ENCODE peak calls at places on chromosomes 5 and 9, in five cellular contexts. S is H9; V is naive thymus-derived CD4-positive, alpha-beta T cell; N is suprapubic skin; J is stomach. B is an unnamed sample.

GRCh38 chr9:81804306-81804705 is 115.0 kb upstream of the TLE1 start:
- DNase-seq in V (no peak), N (no peak), J (no peak), S (no peak), B (no peak)

GRCh38 chr5:143023447-143024096 is 253.4 kb downstream of the ARHGAP26 start:
- DNase-seq in V (no peak), J (peak; percentile 28), S (no peak), N (no peak), B (no peak)

GRCh38 chr9:6680797-6681146 is 35.2 kb upstream of the GLDC start:
- DNase-seq in J (peak; percentile 63), V (no peak), N (peak; percentile 90), S (no peak), B (peak; percentile 79)

GRCh38 chr9:27359763-27360162 is 62.8 kb upstream of the EQTN start:
- DNase-seq in N (no peak), J (no peak), V (no peak), S (no peak), B (no peak)

GRCh38 chr9:96006961-96007360 is 131.5 kb downstream of the ERCC6L2 start:
- DNase-seq in J (no peak), N (no peak), V (no peak), S (no peak), B (no peak)

GRCh38 chr5:71830626-71831539 is 111.8 kb downstream of the CARTPT start:
- DNase-seq in V (no peak), N (no peak), J (peak; percentile 69), S (no peak), B (no peak)

GRCh38 chr9:19231126-19232035 is 888 bp downstream of the DENND4C start:
- DNase-seq in N (peak; percentile 82), S (no peak), V (no peak), J (peak; percentile 26), B (no peak)

GRCh38 chr5:174003795-174004194 is 14.8 kb downstream of the C5orf47 start:
- DNase-seq in V (no peak), J (no peak), N (no peak), S (no peak), B (no peak)

GRCh38 chr9:89426389-89426961 is 71.4 kb downstream of the SEMA4D start:
- DNase-seq in S (no peak), N (no peak), J (no peak), V (no peak), B (no peak)

GRCh38 chr9:30382271-30382670 is 2002.2 kb upstream of the ACO1 start:
- DNase-seq in V (no peak), J (no peak), S (no peak), N (no peak), B (no peak)

GRCh38 chr5:143350790-143351603 is 52.5 kb downstream of the NR3C1 start:
- DNase-seq in N (no peak), V (no peak), S (no peak), J (no peak), B (no peak)

GRCh38 chr9:107325842-107326241 is 42.8 kb downstream of the RAD23B start:
- DNase-seq in N (no peak), V (no peak), J (no peak), S (no peak), B (no peak)

GRCh38 chr5:35457912-35458823 is 159.5 kb upstream of the SPEF2 start:
- DNase-seq in N (no peak), S (no peak), V (no peak), J (no peak), B (no peak)

GRCh38 chr9:131448818-131449217 is 53.9 kb upstream of the POMT1 start:
- DNase-seq in V (no peak), S (no peak), J (no peak), N (no peak), B (no peak)

GRCh38 chr9:84371737-84372136 is 31.2 kb upstream of the SLC28A3 start:
- DNase-seq in S (no peak), V (no peak), J (no peak), N (no peak), B (no peak)

GRCh38 chr9:122827759-122828090 is 663 bp downstream of the PDCL start:
- DNase-seq in N (no peak), J (no peak), S (no peak), V (no peak), B (no peak)

DNA sequence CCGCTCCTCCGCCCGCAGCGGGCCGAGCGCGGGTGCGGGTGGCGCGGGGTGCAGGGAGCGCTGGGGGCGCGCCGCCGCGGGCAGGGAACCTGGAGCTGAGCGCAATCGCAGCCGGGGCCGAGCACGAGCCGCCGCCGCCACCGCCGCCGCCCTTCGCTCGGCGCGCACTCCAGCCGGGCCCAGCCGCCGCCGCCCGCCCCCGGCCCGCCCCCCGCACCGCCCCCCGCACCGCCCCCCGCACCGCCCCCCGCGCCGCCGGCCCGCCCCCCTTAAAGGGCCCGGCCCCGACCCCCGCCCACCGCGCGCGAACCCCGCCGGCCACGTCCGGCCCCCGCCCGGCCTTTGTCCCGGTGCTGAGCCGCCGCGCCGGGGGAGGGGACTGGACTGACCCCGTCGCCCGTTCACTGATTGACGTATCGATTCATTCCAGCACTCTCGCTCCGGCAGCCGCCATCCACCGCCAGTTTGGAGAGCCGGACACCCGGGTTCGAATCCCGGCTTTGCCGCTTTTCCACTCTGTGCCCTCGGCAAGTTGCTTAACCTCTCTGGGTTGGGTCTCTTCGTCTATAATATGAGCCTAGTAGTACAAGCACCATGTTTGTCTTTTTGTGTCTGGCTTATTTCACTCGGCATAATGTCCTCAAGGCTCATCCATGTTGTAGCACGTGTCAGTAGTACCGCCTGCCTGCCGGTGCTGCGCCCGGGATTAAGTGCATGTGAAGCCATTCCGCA is at the start of gene SH3PXD2B:
- DNase-seq in J (peak; percentile 63), V (no peak), S (peak; percentile 85), N (peak; percentile 85), B (peak; percentile 21)
- H3K4me1 ChIP-seq in J (peaks cover 22% of the 10 kb centered on the region), V (no peaks in the 10 kb centered on the region), S (peaks cover 2% of the 10 kb centered on the region), N (peaks cover 50% of the 10 kb centered on the region), B (peaks cover 11% of the 10 kb centered on the region)

GRCh38 chr5:159602434-159602833 is 272.1 kb upstream of the IL12B start:
- DNase-seq in V (no peak), S (no peak), N (no peak), J (no peak), B (no peak)
- H3K9me3 ChIP-seq in V (no peaks in the 10 kb centered on the region), S (peaks cover 15% of the 10 kb centered on the region), N (no peaks in the 10 kb centered on the region), J (no peaks in the 10 kb centered on the region), B (no peaks in the 10 kb centered on the region)

DNA sequence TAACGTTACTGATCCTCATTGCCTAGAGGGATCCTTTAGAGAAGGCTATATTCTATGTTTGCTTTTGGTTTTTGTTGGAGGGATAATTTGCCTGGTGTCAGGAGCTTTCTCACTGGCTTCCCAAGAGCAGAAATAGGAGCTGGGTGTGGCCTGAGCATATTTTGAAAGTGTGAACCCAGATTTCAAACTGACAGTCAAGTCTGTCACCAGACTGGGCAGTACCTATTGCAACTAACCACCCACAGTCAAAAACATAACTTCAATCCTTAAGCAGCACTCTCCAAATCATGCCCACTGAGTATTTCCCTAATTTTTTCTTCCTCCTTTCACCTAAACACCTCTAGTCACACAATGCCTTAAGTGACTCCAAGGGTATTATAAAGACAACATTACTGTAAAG is 278.4 kb downstream of the EBF1 start:
- DNase-seq in J (no peak), V (no peak), S (no peak), N (no peak), B (no peak)
- H3K4me1 ChIP-seq in J (no peaks in the 10 kb centered on the region), V (no peaks in the 10 kb centered on the region), S (no peaks in the 10 kb centered on the region), N (no peaks in the 10 kb centered on the region), B (no peaks in the 10 kb centered on the region)

GRCh38 chr5:3622961-3623360 is 27.3 kb downstream of the IRX1 start:
- DNase-seq in V (no peak), S (no peak), J (no peak), N (no peak), B (no peak)
- H3K9me3 ChIP-seq in V (no peaks in the 10 kb centered on the region), S (no peaks in the 10 kb centered on the region), J (no peaks in the 10 kb centered on the region), N (no peaks in the 10 kb centered on the region), B (no peaks in the 10 kb centered on the region)

GRCh38 chr9:90813011-90813410 is 11.4 kb downstream of the SYK start:
- DNase-seq in V (no peak), J (no peak), S (no peak), N (no peak), B (no peak)
- H3K4me1 ChIP-seq in V (no peaks in the 10 kb centered on the region), J (peaks cover 7% of the 10 kb centered on the region), S (no peaks in the 10 kb centered on the region), N (peaks cover 27% of the 10 kb centered on the region), B (peaks cover 14% of the 10 kb centered on the region)

GRCh38 chr9:118785456-118785855 is 583.8 kb downstream of the BRINP1 start:
- DNase-seq in S (no peak), N (no peak), V (no peak), J (no peak), B (no peak)
- H3K9me3 ChIP-seq in S (no peaks in the 10 kb centered on the region), N (no peaks in the 10 kb centered on the region), V (no peaks in the 10 kb centered on the region), J (no peaks in the 10 kb centered on the region), B (no peaks in the 10 kb centered on the region)

GRCh38 chr5:172846249-172846648 is 12.2 kb downstream of the ERGIC1 start:
- DNase-seq in N (no peak), S (no peak), J (no peak), V (no peak), B (no peak)

GRCh38 chr5:172845190-172845975 is 11.3 kb downstream of the ERGIC1 start:
- DNase-seq in S (no peak), N (no peak), J (no peak), V (no peak), B (no peak)

GRCh38 chr5:172848419-172848818 is 14.4 kb downstream of the ERGIC1 start:
- DNase-seq in S (no peak), V (no peak), N (no peak), J (no peak), B (no peak)

GRCh38 chr5:172844577-172844838 is 10.5 kb downstream of the ERGIC1 start:
- DNase-seq in S (no peak), V (no peak), N (no peak), J (no peak), B (no peak)

DNA sequence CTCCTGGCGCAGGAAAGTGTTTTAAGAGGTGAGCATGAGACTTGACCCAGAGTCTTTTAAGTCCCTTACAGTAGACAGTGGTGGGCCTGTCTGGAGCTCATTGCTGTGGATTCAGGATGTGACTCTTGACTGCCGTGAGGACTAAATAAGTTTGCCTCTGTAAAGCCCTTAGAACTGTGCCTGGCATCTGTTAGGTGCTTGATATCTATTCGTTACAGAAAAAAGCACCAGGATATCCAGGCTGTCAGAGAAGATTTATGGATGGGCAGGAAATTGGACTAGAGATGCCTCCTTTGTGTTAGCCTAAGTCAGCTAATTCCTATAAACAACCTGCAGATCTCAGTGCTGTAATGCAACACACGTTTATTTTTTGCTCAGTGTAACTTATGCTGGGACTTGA is 12.6 kb downstream of the ERGIC1 start:
- DNase-seq in V (no peak), N (no peak), S (no peak), J (no peak), B (no peak)
- H3K4me1 ChIP-seq in V (no peaks in the 10 kb centered on the region), N (peaks cover 49% of the 10 kb centered on the region), S (no peaks in the 10 kb centered on the region), J (peaks cover 63% of the 10 kb centered on the region), B (no peaks in the 10 kb centered on the region)

GRCh38 chr9:40907657-40908624 is 220.5 kb downstream of the FOXD4L6 start:
- DNase-seq in N (no peak), S (peak; percentile 14), V (no peak), J (no peak), B (no peak)
- H3K9me3 ChIP-seq in N (peaks cover 88% of the 10 kb centered on the region), S (peaks cover 72% of the 10 kb centered on the region), V (peaks cover 23% of the 10 kb centered on the region), J (peaks cover 84% of the 10 kb centered on the region), B (peaks cover 6% of the 10 kb centered on the region)